ENCODE peak calls at places on chromosome 21, in nine cellular contexts. T is AG04450, K is NCI-H524 treated with DMSO at 0.1 percent for 48 hours, E is right lobe of liver, R is psoas muscle, O is hepatic stellate cell, D is MCF 10A, W is A172, U is GM06990. F is an unnamed sample.

GRCh38 chr21:17532292-17532691 is 19.4 kb downstream of the CXADR start:
- DNase-seq in U (no peak), O (no peak), K (no peak), D (no peak), W (no peak), E (no peak), T (no peak), R (no peak), F (no peak)

GRCh38 chr21:46199436-46200373 is 15.4 kb upstream of the SPATC1L start:
- DNase-seq in O (no peak), E (no peak), K (no peak), U (no peak), W (no peak), R (no peak), D (no peak), T (no peak), F (no peak)

GRCh38 chr21:14616303-14617039 is 70.4 kb upstream of the SAMSN1 start:
- DNase-seq in E (no peak), O (no peak), U (no peak), W (no peak), D (peak), T (no peak), R (no peak), K (no peak), F (peak)

GRCh38 chr21:45747802-45748445 is 104.4 kb downstream of the PCBP3 start:
- DNase-seq in W (peak), O (no peak), R (peak), U (no peak), K (peak), D (peak), T (no peak), E (no peak), F (peak)

GRCh38 chr21:35256468-35256988 is 207.4 kb upstream of the RUNX1 start:
- DNase-seq in D (peak), O (peak), U (no peak), T (peak), K (peak), E (peak), R (peak), W (peak), F (peak)

GRCh38 chr21:19458295-19458694 is 1054.7 kb upstream of the TMPRSS15 start:
- DNase-seq in D (no peak), K (no peak), O (no peak), E (no peak), W (no peak), U (no peak), T (no peak), R (no peak), F (no peak)

GRCh38 chr21:42121792-42122191 is 50.7 kb downstream of the UMODL1 start:
- DNase-seq in W (no peak), R (no peak), O (no peak), E (no peak), K (no peak), U (no peak), T (no peak), D (peak), F (peak)

GRCh38 chr21:29678616-29679015 is 261.2 kb downstream of the GRIK1 start:
- DNase-seq in U (no peak), R (no peak), W (no peak), K (no peak), O (no peak), E (no peak), T (no peak), D (no peak), F (no peak)

GRCh38 chr21:35217504-35218060 is 168.5 kb upstream of the RUNX1 start:
- DNase-seq in D (peak), T (no peak), R (no peak), W (peak), U (no peak), K (no peak), E (no peak), O (peak), F (peak)

GRCh38 chr21:35614412-35614901 is 445.9 kb downstream of the SETD4 start:
- DNase-seq in D (peak), W (peak), U (no peak), O (no peak), E (no peak), T (no peak), K (no peak), R (no peak), F (peak)

GRCh38 chr21:34524671-34525601 is 12.9 kb upstream of the KCNE1 start:
- DNase-seq in U (no peak), O (peak), E (no peak), R (no peak), D (no peak), W (peak), K (no peak), T (no peak), F (peak)

GRCh38 chr21:28442624-28443023 is 550.1 kb downstream of the LTN1 start:
- DNase-seq in K (no peak), U (no peak), E (no peak), D (peak), W (no peak), R (no peak), O (no peak), T (no peak), F (peak)

GRCh38 chr21:40732998-40733397 is 114.0 kb downstream of the DSCAM start:
- DNase-seq in U (no peak), R (no peak), O (no peak), K (no peak), T (no peak), E (no peak), W (no peak), D (no peak), F (no peak)

GRCh38 chr21:20943476-20944085 is 54.6 kb upstream of the NCAM2 start:
- DNase-seq in D (no peak), W (no peak), K (peak), E (no peak), O (no peak), U (no peak), R (no peak), T (no peak), F (no peak)

GRCh38 chr21:25080161-25080560 is 527.1 kb downstream of the MRPL39 start:
- DNase-seq in E (no peak), W (no peak), U (no peak), T (no peak), O (no peak), K (peak), D (no peak), R (no peak), F (no peak)

GRCh38 chr21:37342046-37342632 is 24.4 kb upstream of the DYRK1A start:
- DNase-seq in U (no peak), K (no peak), E (no peak), W (peak), D (no peak), R (no peak), O (no peak), T (no peak), F (no peak)

GRCh38 chr21:14718957-14719356 is 172.8 kb upstream of the SAMSN1 start:
- DNase-seq in K (no peak), W (no peak), R (no peak), T (no peak), D (no peak), U (no peak), O (no peak), E (no peak), F (no peak)

GRCh38 chr21:42245348-42246185 is 26.6 kb downstream of the ABCG1 start:
- DNase-seq in K (peak), D (no peak), R (no peak), E (no peak), O (no peak), T (no peak), W (no peak), U (no peak), F (no peak)

GRCh38 chr21:43884012-43884860 is 19.2 kb downstream of the AGPAT3 start:
- DNase-seq in O (no peak), K (no peak), D (peak), E (peak), U (peak), R (no peak), T (no peak), W (peak), F (peak)